ENCODE peak calls at places on chromosomes 13 and 19, in five cellular contexts. One of them, this sample, is unnamed.
A peak's percentile ranks its signal among the peaks of the same experiment; 100 is the strongest.

GRCh38 chr19:13234518-13234917 is 84.3 kb downstream of the IER2 start:
- DNase-seq in RWPE1: peak; percentile 50
- DNase-seq in KBM-7: peak; percentile 85
- DNase-seq in T-cell: peak; percentile 50
- DNase-seq in omental fat pad: no peak
- DNase-seq in this sample: peak; percentile 72

GRCh38 chr19:47275866-47276461 is 1.3 kb downstream of the INAFM1 start:
- DNase-seq in RWPE1: no peak
- DNase-seq in KBM-7: no peak
- DNase-seq in T-cell: no peak
- DNase-seq in omental fat pad: no peak
- DNase-seq in this sample: peak; percentile 47

GRCh38 chr13:113814435-113814821 is 49.4 kb downstream of the GAS6 start:
- DNase-seq in RWPE1: no peak
- DNase-seq in KBM-7: no peak
- DNase-seq in T-cell: no peak
- DNase-seq in omental fat pad: no peak
- DNase-seq in this sample: no peak

GRCh38 chr19:17877696-17878095 is 6.0 kb downstream of the SLC5A5 start:
- DNase-seq in RWPE1: no peak
- DNase-seq in KBM-7: no peak
- DNase-seq in T-cell: no peak
- DNase-seq in omental fat pad: no peak
- DNase-seq in this sample: no peak

GRCh38 chr19:1465191-1466016 is 13.6 kb downstream of the C19orf25 start:
- DNase-seq in RWPE1: peak; percentile 61
- DNase-seq in KBM-7: no peak
- DNase-seq in T-cell: no peak
- DNase-seq in omental fat pad: no peak
- DNase-seq in this sample: peak; percentile 61

GRCh38 chr13:111110054-111110453 is 5.1 kb upstream of the ARHGEF7 start:
- DNase-seq in RWPE1: no peak
- DNase-seq in KBM-7: no peak
- DNase-seq in T-cell: no peak
- DNase-seq in omental fat pad: no peak
- DNase-seq in this sample: no peak

GRCh38 chr19:28293685-28294084 is 919.3 kb downstream of the UQCRFS1 start:
- DNase-seq in RWPE1: no peak
- DNase-seq in KBM-7: no peak
- DNase-seq in T-cell: no peak
- DNase-seq in omental fat pad: no peak
- DNase-seq in this sample: no peak

GRCh38 chr13:75687145-75687763 is 51.1 kb downstream of the LMO7 start:
- DNase-seq in RWPE1: no peak
- DNase-seq in KBM-7: peak; percentile 27
- DNase-seq in T-cell: no peak
- DNase-seq in omental fat pad: no peak
- DNase-seq in this sample: peak; percentile 37

GRCh38 chr19:55530996-55531395 is 5.9 kb downstream of the SBK2 start:
- DNase-seq in RWPE1: no peak
- DNase-seq in KBM-7: no peak
- DNase-seq in T-cell: no peak
- DNase-seq in omental fat pad: no peak
- DNase-seq in this sample: no peak

GRCh38 chr13:99085139-99085845 is 107.4 kb upstream of the DOCK9 start:
- DNase-seq in RWPE1: peak; percentile 18
- DNase-seq in KBM-7: no peak
- DNase-seq in T-cell: peak; percentile 4
- DNase-seq in omental fat pad: no peak
- DNase-seq in this sample: no peak

GRCh38 chr13:42007844-42008243 is 40.6 kb upstream of the DGKH start:
- DNase-seq in RWPE1: no peak
- DNase-seq in KBM-7: no peak
- DNase-seq in T-cell: no peak
- DNase-seq in omental fat pad: no peak
- DNase-seq in this sample: no peak

GRCh38 chr19:14116918-14117578 is 514 bp downstream of the PRKACA start:
- DNase-seq in RWPE1: no peak
- DNase-seq in KBM-7: no peak
- DNase-seq in T-cell: peak; percentile 31
- DNase-seq in omental fat pad: no peak
- DNase-seq in this sample: peak; percentile 34

GRCh38 chr13:108917581-108917980 is 288.2 kb downstream of the MYO16 start:
- DNase-seq in RWPE1: no peak
- DNase-seq in KBM-7: no peak
- DNase-seq in T-cell: no peak
- DNase-seq in omental fat pad: no peak
- DNase-seq in this sample: no peak

GRCh38 chr13:113074401-113074800 is 31.2 kb upstream of the F7 start:
- DNase-seq in RWPE1: no peak
- DNase-seq in KBM-7: no peak
- DNase-seq in T-cell: no peak
- DNase-seq in omental fat pad: no peak
- DNase-seq in this sample: no peak

GRCh38 chr19:33429891-33430673 is 56.6 kb downstream of the CEBPG start:
- DNase-seq in RWPE1: no peak
- DNase-seq in KBM-7: no peak
- DNase-seq in T-cell: no peak
- DNase-seq in omental fat pad: no peak
- DNase-seq in this sample: no peak

GRCh38 chr13:53200498-53201453 is 172.2 kb downstream of the OLFM4 start:
- DNase-seq in RWPE1: peak; percentile 20
- DNase-seq in KBM-7: no peak
- DNase-seq in T-cell: no peak
- DNase-seq in omental fat pad: no peak
- DNase-seq in this sample: no peak